ENCODE peak calls at places on chromosomes 16 and 17, in five cellular contexts. N is stomach, Z is ascending aorta, S is body of pancreas, O is transverse colon. Y is an unnamed sample.
A peak's percentile ranks its signal among the peaks of the same experiment; 100 is the strongest.

GRCh38 chr17:77881545-77881944 is 77.0 kb upstream of the TNRC6C start:
- DNase-seq in O (peak; percentile 79), S (peak; percentile 79), Z (peak; percentile 91), N (peak; percentile 67), Y (peak; percentile 89)

GRCh38 chr16:35510701-35511100 is 2051.3 kb downstream of the TP53TG3F start:
- DNase-seq in N (no peak), O (no peak), S (no peak), Z (no peak), Y (no peak)

GRCh38 chr16:9034056-9034455 is 57.4 kb upstream of the HAPSTR1 start:
- DNase-seq in N (no peak), S (no peak), Z (no peak), O (no peak), Y (no peak)

GRCh38 chr17:50863221-50863843 is 2.8 kb downstream of the TOB1 start:
- DNase-seq in Z (no peak), S (peak; percentile 72), O (peak; percentile 71), N (peak; percentile 59), Y (peak; percentile 50)

GRCh38 chr16:70689970-70690905 is 4.4 kb upstream of the MTSS2 start:
- DNase-seq in N (no peak), Z (no peak), O (peak; percentile 65), S (no peak), Y (no peak)

GRCh38 chr16:626787-627457 is 3.9 kb upstream of the WFIKKN1 start:
- DNase-seq in O (no peak), S (no peak), N (no peak), Z (no peak), Y (peak; percentile 97)

GRCh38 chr17:78498848-78499247 is 78.3 kb downstream of the DNAH17 start:
- DNase-seq in N (no peak), S (no peak), O (no peak), Z (no peak), Y (no peak)

GRCh38 chr16:73020409-73020884 is 27.5 kb downstream of the ZFHX3 start:
- DNase-seq in S (peak; percentile 97), N (peak; percentile 90), Z (peak; percentile 92), O (peak; percentile 69), Y (peak; percentile 91)

GRCh38 chr16:59210955-59211541 is 476.9 kb upstream of the GOT2 start:
- DNase-seq in O (no peak), Z (peak; percentile 61), N (no peak), S (peak; percentile 4), Y (peak; percentile 10)

GRCh38 chr17:1808649-1809048 is 21.1 kb downstream of the SMYD4 start:
- DNase-seq in Z (no peak), S (no peak), O (no peak), N (no peak), Y (no peak)

GRCh38 chr16:56767018-56767417 is 37.1 kb downstream of the NUP93 start:
- DNase-seq in O (no peak), Z (no peak), N (no peak), S (no peak), Y (no peak)

GRCh38 chr17:80260791-80261158 is at the start of gene RNF213:
- DNase-seq in Z (peak; percentile 73), S (peak; percentile 64), O (peak; percentile 75), N (peak; percentile 68), Y (peak; percentile 50)

GRCh38 chr16:88631920-88632586 is 6.3 kb upstream of the IL17C start:
- DNase-seq in S (no peak), Z (no peak), O (no peak), N (no peak), Y (no peak)

GRCh38 chr17:42399121-42399520 is 10.9 kb upstream of the STAT3 start:
- DNase-seq in S (no peak), O (no peak), N (no peak), Z (no peak), Y (no peak)

GRCh38 chr17:55811536-55811935 is 60.7 kb downstream of the PCTP start:
- DNase-seq in N (no peak), Z (no peak), S (no peak), O (no peak), Y (no peak)

GRCh38 chr17:37770631-37771518 is 26.0 kb upstream of the HNF1B start:
- DNase-seq in Z (no peak), S (peak; percentile 82), O (peak; percentile 83), N (peak; percentile 84), Y (peak; percentile 76)

GRCh38 chr17:4364622-4365041 is 1.8 kb downstream of the UBE2G1 start:
- DNase-seq in Z (no peak), O (no peak), S (no peak), N (no peak), Y (no peak)

GRCh38 chr16:53053967-53054669 is 673 bp upstream of the CHD9 start:
- DNase-seq in O (peak; percentile 52), Z (no peak), S (peak; percentile 40), N (peak; percentile 57), Y (peak; percentile 65)

GRCh38 chr17:80871341-80871740 is 120.3 kb upstream of the CHMP6 start:
- DNase-seq in S (no peak), N (no peak), Z (no peak), O (no peak), Y (no peak)

GRCh38 chr16:59164461-59164860 is 430.3 kb upstream of the GOT2 start:
- DNase-seq in N (peak; percentile 26), S (no peak), O (no peak), Z (no peak), Y (no peak)

GRCh38 chr17:42179911-42180410 is 981 bp downstream of the KCNH4 start:
- DNase-seq in S (peak; percentile 54), Z (no peak), N (peak; percentile 38), O (peak; percentile 34), Y (peak; percentile 37)

GRCh38 chr16:80071964-80072363 is 468.8 kb upstream of the DYNLRB2 start:
- DNase-seq in O (no peak), N (no peak), Z (no peak), S (no peak), Y (no peak)

GRCh38 chr17:39144414-39144813 is 7.0 kb downstream of the PLXDC1 start:
- DNase-seq in O (peak; percentile 70), N (peak; percentile 90), Z (peak; percentile 81), S (peak; percentile 95), Y (peak; percentile 90)

GRCh38 chr17:1197781-1198490 is 18.2 kb upstream of the ABR start:
- DNase-seq in Z (peak; percentile 88), O (peak; percentile 82), N (peak; percentile 69), S (peak; percentile 87), Y (no peak)

GRCh38 chr17:3890082-3890892 is 2.6 kb downstream of the CAMKK1 start:
- DNase-seq in Z (peak; percentile 96), N (peak; percentile 41), O (peak; percentile 69), S (peak; percentile 67), Y (peak; percentile 95)

GRCh38 chr17:48548687-48549621 is 4.0 kb upstream of the HOXB2 start:
- DNase-seq in N (no peak), Z (no peak), O (no peak), S (no peak), Y (no peak)
- H3K4me3 ChIP-seq in N (no peak overlapping the region), Z (peak overlapping the region; percentile 58), O (no peak overlapping the region), S (no peak overlapping the region), Y (no peak overlapping the region)

DNA sequence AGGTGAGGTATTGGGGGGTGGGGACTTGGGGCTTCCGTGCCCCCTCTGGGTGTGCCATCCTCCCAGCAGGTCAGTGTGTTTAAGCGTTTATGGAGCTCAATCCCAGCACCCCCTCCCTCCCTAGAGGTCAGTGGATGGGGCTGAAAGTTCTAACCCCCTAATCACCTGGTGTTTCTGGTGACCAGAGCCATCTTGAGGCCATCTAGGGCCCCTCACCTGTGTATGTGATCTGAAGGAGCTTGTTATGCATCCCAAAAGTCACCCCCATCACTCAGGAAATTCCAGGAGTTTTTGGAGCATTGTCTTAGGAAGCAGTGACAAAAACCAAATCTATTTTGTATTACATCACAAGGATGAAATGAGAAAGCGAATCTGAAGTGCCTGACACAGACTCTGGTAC is 67.8 kb upstream of the NOL11 start:
- DNase-seq in O (no peak), Z (no peak), S (no peak), N (no peak), Y (no peak)
- TF ChIP-seq CTCF in O (no peak), Z (no peak), S (no peak), N (no peak), Y (no peak)

GRCh38 chr16:28933176-28933575 is 1.4 kb downstream of the CD19 start:
- DNase-seq in N (no peak), S (no peak), O (no peak), Z (no peak), Y (no peak)

GRCh38 chr16:28932339-28933141 is 769 bp downstream of the CD19 start:
- DNase-seq in O (no peak), Z (no peak), S (no peak), N (no peak), Y (no peak)

GRCh38 chr16:28930652-28931051 is 1.1 kb upstream of the CD19 start:
- DNase-seq in Z (no peak), S (no peak), N (no peak), O (no peak), Y (no peak)

GRCh38 chr16:28930203-28930602 is 1.6 kb upstream of the CD19 start:
- DNase-seq in S (no peak), O (no peak), N (no peak), Z (no peak), Y (no peak)

DNA sequence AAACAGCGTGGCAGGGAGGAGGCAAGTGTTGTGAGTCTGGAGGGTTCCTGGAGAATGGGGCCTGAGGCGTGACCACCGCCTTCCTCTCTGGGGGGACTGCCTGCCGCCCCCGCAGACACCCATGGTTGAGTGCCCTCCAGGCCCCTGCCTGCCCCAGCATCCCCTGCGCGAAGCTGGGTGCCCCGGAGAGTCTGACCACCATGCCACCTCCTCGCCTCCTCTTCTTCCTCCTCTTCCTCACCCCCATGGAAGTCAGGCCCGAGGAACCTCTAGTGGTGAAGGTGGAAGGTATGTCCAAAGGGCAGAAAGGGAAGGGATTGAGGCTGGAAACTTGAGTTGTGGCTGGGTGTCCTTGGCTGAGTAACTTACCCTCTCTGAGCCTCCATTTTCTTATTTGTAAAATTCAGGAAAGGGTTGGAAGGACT is at the start of gene CD19:
- DNase-seq in O (no peak), Z (no peak), S (no peak), N (no peak), Y (no peak)
- H3K4me3 ChIP-seq in O (peak within 1 kb of the TSS; percentile 11), Z (no peak within 1 kb of the TSS), S (no peak within 1 kb of the TSS), N (no peak within 1 kb of the TSS), Y (no peak within 1 kb of the TSS)

DNA sequence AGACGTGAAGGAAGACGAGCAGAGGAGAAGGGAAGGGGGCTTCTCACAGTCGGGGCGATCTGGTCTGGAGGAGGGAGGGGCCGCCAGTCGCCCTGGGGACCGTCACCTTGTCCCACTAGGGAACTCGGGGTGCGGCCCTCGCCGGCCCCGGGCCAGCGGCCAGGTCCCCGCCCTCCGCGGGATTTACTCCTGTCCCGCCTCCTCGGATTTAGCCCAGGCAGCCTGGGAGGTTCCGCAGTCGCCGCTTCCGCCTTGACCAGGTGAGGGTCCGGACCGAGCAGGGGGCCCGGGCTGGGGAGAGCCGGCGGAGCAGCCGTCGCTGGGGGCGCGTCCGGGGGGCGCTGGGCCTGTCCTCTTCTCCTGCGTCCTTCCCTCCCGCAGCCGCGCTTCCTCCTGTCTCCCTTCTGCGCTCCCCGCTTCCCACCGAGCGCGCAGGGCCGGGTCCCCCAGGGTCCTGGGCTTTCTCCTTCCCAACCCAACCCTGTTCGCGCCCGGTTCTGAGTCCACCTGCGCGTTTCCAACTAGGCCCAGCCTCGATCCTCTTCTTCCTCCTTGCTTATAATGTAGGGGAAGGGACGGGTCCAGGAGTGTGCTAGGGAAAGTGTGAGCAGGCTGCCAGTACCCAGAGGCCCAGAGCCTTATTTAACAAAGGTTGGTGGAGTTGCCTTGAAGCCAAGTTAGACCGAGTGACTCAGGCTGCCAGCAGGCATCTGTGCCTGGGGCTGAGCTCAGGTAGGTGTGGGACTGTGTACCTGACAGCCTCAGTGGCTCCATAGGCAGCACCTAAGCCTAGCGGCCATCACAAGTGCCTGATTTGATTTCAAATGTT is at the start of gene TNK1:
- DNase-seq in S (peak; percentile 72), O (peak; percentile 87), Z (peak; percentile 70), N (peak; percentile 89), Y (no peak)
- TF ChIP-seq CTCF in S (no peak), O (no peak), Z (no peak), N (no peak), Y (no peak)